ENCODE peak calls at places on chromosomes 3 and 15, in eight cellular contexts. L is NT2/D1, O is PC-9, K is GM06990, W is cardiac muscle cell, P is tibial artery, G is right lobe of liver, J is heart right ventricle. C is an unnamed sample.

GRCh38 chr3:193021506-193022010 is 103.9 kb upstream of the MB21D2 start:
- DNase-seq in L (no peak), O (no peak), K (no peak), W (no peak), P (no peak), G (no peak), J (no peak), C (no peak)

GRCh38 chr3:23607184-23607847 is 198.4 kb upstream of the UBE2E1 start:
- DNase-seq in L (no peak), O (no peak), K (no peak), W (peak; percentile 75), P (no peak), G (no peak), J (no peak), C (no peak)

GRCh38 chr3:120429921-120430361 is 20.9 kb downstream of the FSTL1 start:
- DNase-seq in L (no peak), O (no peak), K (no peak), W (no peak), P (no peak), G (no peak), J (no peak), C (no peak)

GRCh38 chr15:82790321-82790720 is 15.5 kb downstream of the FSD2 start:
- DNase-seq in L (no peak), O (no peak), K (no peak), W (no peak), P (no peak), G (no peak), J (no peak), C (no peak)

GRCh38 chr3:152921351-152921750 is 86.4 kb downstream of the P2RY1 start:
- DNase-seq in L (no peak), O (no peak), K (no peak), W (no peak), P (no peak), G (no peak), J (no peak), C (no peak)

GRCh38 chr3:67104388-67104787 is 106.3 kb downstream of the KBTBD8 start:
- DNase-seq in L (no peak), O (no peak), K (no peak), W (no peak), P (no peak), G (no peak), J (no peak), C (no peak)

GRCh38 chr3:172411478-172411947 is 36.7 kb downstream of the GHSR start:
- DNase-seq in L (no peak), O (no peak), K (no peak), W (no peak), P (no peak), G (no peak), J (no peak), C (no peak)

GRCh38 chr15:57567909-57568308 is 23.8 kb upstream of the MYZAP start:
- DNase-seq in L (no peak), O (no peak), K (no peak), W (peak; percentile 40), P (no peak), G (no peak), J (no peak), C (no peak)

GRCh38 chr3:138817685-138818084 is 17.0 kb downstream of the PIK3CB start:
- DNase-seq in L (no peak), O (no peak), K (no peak), W (no peak), P (no peak), G (no peak), J (no peak), C (no peak)

GRCh38 chr3:54180926-54181325 is 58.6 kb downstream of the CACNA2D3 start:
- DNase-seq in L (no peak), O (no peak), K (no peak), W (no peak), P (no peak), G (no peak), J (no peak), C (no peak)

GRCh38 chr15:30953731-30954378 is 37.6 kb downstream of the MTMR10 start:
- DNase-seq in L (no peak), O (peak; percentile 51), K (no peak), W (peak; percentile 80), P (no peak), G (no peak), J (peak; percentile 25), C (peak; percentile 20)

GRCh38 chr3:128727996-128728395 is 2.0 kb downstream of the RAB7A start:
- DNase-seq in L (no peak), O (no peak), K (no peak), W (no peak), P (no peak), G (no peak), J (no peak), C (no peak)

GRCh38 chr3:60048447-60048848 is 998.6 kb upstream of the CFAP20DC start:
- DNase-seq in L (no peak), O (no peak), K (no peak), W (no peak), P (no peak), G (no peak), J (no peak), C (no peak)

GRCh38 chr3:77539014-77539413 is 499.1 kb downstream of the ROBO2 start:
- DNase-seq in L (no peak), O (no peak), K (no peak), W (no peak), P (no peak), G (no peak), J (no peak), C (no peak)
- H3K36me3 ChIP-seq in L (no peaks in the 10 kb centered on the region), O (no peaks in the 10 kb centered on the region), K (no peaks in the 10 kb centered on the region), W (no peaks in the 10 kb centered on the region), P (no peaks in the 10 kb centered on the region), G (no peaks in the 10 kb centered on the region), J (no peaks in the 10 kb centered on the region), C (no peaks in the 10 kb centered on the region)

GRCh38 chr3:155179966-155180757 is 100.0 kb downstream of the MME start:
- DNase-seq in L (no peak), O (no peak), K (no peak), W (no peak), P (no peak), G (no peak), J (no peak), C (peak; percentile 5)
- H3K36me3 ChIP-seq in L (no peaks in the 10 kb centered on the region), O (no peaks in the 10 kb centered on the region), K (no peaks in the 10 kb centered on the region), W (no peaks in the 10 kb centered on the region), P (no peaks in the 10 kb centered on the region), G (no peaks in the 10 kb centered on the region), J (no peaks in the 10 kb centered on the region), C (no peaks in the 10 kb centered on the region)

GRCh38 chr15:47383801-47384200 is 333.5 kb upstream of the SEMA6D start:
- DNase-seq in L (no peak), O (no peak), K (no peak), W (no peak), P (no peak), G (no peak), J (no peak), C (no peak)
- H3K36me3 ChIP-seq in L (no peaks in the 10 kb centered on the region), O (no peaks in the 10 kb centered on the region), K (no peaks in the 10 kb centered on the region), W (no peaks in the 10 kb centered on the region), P (no peaks in the 10 kb centered on the region), G (no peaks in the 10 kb centered on the region), J (no peaks in the 10 kb centered on the region), C (no peaks in the 10 kb centered on the region)

GRCh38 chr3:161239700-161240099 is 18.6 kb downstream of the NMD3 start:
- DNase-seq in L (no peak), O (no peak), K (no peak), W (no peak), P (no peak), G (no peak), J (no peak), C (no peak)
- H3K36me3 ChIP-seq in L (peaks cover 93% of the 10 kb centered on the region), O (peaks cover 70% of the 10 kb centered on the region), K (peaks cover 4% of the 10 kb centered on the region), W (peaks cover 47% of the 10 kb centered on the region), P (peaks cover 46% of the 10 kb centered on the region), G (peaks cover 6% of the 10 kb centered on the region), J (peaks cover 53% of the 10 kb centered on the region), C (peaks cover 8% of the 10 kb centered on the region)

GRCh38 chr3:121630355-121630754 is 30.3 kb downstream of the HCLS1 start:
- DNase-seq in L (no peak), O (no peak), K (no peak), W (no peak), P (no peak), G (no peak), J (no peak), C (no peak)
- H3K36me3 ChIP-seq in L (no peaks in the 10 kb centered on the region), O (no peaks in the 10 kb centered on the region), K (peaks cover 29% of the 10 kb centered on the region), W (no peaks in the 10 kb centered on the region), P (no peaks in the 10 kb centered on the region), G (peaks cover 3% of the 10 kb centered on the region), J (no peaks in the 10 kb centered on the region), C (no peaks in the 10 kb centered on the region)

DNA sequence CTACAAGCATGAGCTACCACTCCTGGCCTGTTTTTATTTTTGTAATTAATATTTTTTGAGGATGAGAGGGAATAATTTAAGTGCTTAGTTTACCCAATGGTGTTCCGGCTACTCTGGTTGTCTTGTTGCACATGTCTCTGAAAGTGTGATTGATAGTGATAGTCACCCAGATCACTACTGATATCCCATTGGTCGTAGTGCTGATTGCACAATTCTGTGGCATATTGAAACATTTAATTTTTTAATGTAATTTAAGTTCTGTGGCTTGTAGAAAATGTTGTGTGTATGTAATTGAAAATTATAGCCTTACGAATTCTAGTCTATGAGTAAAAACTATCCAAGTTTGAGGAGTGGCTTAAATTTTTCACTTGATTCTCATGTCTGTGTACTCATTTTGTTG is 11.9 kb downstream of the ARIH2 start:
- DNase-seq in L (no peak), O (no peak), K (no peak), W (no peak), P (no peak), G (no peak), J (no peak), C (no peak)
- H3K36me3 ChIP-seq in L (peaks cover 81% of the 10 kb centered on the region), O (peaks cover 32% of the 10 kb centered on the region), K (peaks cover 7% of the 10 kb centered on the region), W (peaks cover 17% of the 10 kb centered on the region), P (peaks cover 35% of the 10 kb centered on the region), G (peaks cover 4% of the 10 kb centered on the region), J (peaks cover 14% of the 10 kb centered on the region), C (peaks cover 15% of the 10 kb centered on the region)